ENCODE peak calls at places on chromosomes 11 and 22, in four cellular contexts. P is HepG2, J is GM12878, G is H1. O is an unnamed sample.

GRCh38 chr22:36946436-36947158 is 33.2 kb downstream of the CSF2RB start:
- DNase-seq in J (no peak), P (no peak), G (no peak), O (no peak)

GRCh38 chr11:9858822-9859221 is 194.9 kb downstream of the SWAP70 start:
- DNase-seq in P (peak), J (no peak), G (no peak), O (no peak)

GRCh38 chr22:39913886-39914285 is 13.0 kb downstream of the GRAP2 start:
- DNase-seq in G (no peak), J (no peak), P (no peak), O (no peak)

GRCh38 chr11:75051043-75051442 is 45.6 kb downstream of the OR2AT4 start:
- DNase-seq in P (no peak), G (peak), J (no peak), O (no peak)

GRCh38 chr11:45262900-45263299 is 23.2 kb downstream of the SYT13 start:
- DNase-seq in J (no peak), P (no peak), G (no peak), O (no peak)

GRCh38 chr11:126352163-126352562 is 3.3 kb upstream of the ST3GAL4 start:
- DNase-seq in J (no peak), P (no peak), G (no peak), O (no peak)

GRCh38 chr11:78022397-78023396 is at the start of gene KCTD14:
- DNase-seq in J (no peak), G (peak), P (peak), O (no peak)

GRCh38 chr11:848380-848931 is 5.8 kb downstream of the TSPAN4 start:
- DNase-seq in J (no peak), G (peak), P (no peak), O (peak)

GRCh38 chr11:70470127-70470526 is 71.8 kb downstream of the CTTN start:
- DNase-seq in G (no peak), J (peak), P (no peak), O (peak)

GRCh38 chr22:23520875-23521441 is 59.1 kb downstream of the IGLL1 start:
- DNase-seq in P (peak), J (no peak), G (peak), O (peak)

DNA sequence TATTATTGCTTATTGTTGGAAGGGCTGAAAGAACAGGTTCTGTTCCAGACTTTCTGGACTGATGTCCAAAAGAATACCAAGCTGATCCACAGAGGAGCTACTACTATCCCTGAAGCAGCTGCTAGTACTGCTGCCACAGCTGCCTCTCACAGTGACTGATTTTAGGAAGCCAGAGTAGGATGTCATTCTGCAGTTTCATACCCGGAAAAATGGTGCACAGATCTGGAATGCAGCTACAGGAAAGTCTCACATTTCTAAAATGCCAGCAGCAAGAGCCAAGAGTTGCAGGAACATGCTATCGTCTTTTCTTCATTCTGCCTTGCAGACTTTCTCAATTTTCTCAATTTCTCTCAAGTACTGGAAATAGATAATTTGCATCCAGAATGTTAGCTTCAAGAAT is 19.3 kb upstream of the CCDC179 start:
- DNase-seq in G (no peak), P (no peak), J (no peak), O (no peak)
- TF ChIP-seq CBX5 in G (no peak), P (no peak), J (no peak), O (no peak)

GRCh38 chr11:35583843-35584242 is 34.4 kb upstream of the FJX1 start:
- DNase-seq in P (no peak), J (no peak), G (no peak), O (no peak)

GRCh38 chr11:35583126-35583525 is 35.1 kb upstream of the FJX1 start:
- DNase-seq in J (no peak), G (no peak), P (no peak), O (no peak)

GRCh38 chr11:35582033-35582432 is 36.2 kb upstream of the FJX1 start:
- DNase-seq in P (no peak), J (no peak), G (no peak), O (no peak)

GRCh38 chr11:35580397-35580781 is 37.9 kb upstream of the FJX1 start:
- DNase-seq in P (no peak), J (no peak), G (no peak), O (no peak)

GRCh38 chr11:35579557-35580396 is 38.5 kb upstream of the FJX1 start:
- DNase-seq in G (no peak), P (peak), J (no peak), O (peak)
- TF ChIP-seq CBX5 in G (no peak), P (no peak), J (no peak), O (no peak)

GRCh38 chr11:17992916-17993315 is 19.9 kb downstream of the SERGEF start:
- DNase-seq in G (no peak), J (no peak), P (no peak), O (no peak)
- TF ChIP-seq CBX5 in G (no peak), J (no peak), P (no peak), O (no peak)

GRCh38 chr22:44496844-44497217 is 1.2 kb downstream of the RTL6 start:
- DNase-seq in P (no peak), G (no peak), J (no peak), O (no peak)

GRCh38 chr22:44497218-44497903 is 672 bp downstream of the RTL6 start:
- DNase-seq in J (no peak), G (peak), P (no peak), O (no peak)

GRCh38 chr22:44495629-44496028 is 2.4 kb downstream of the RTL6 start:
- DNase-seq in J (no peak), G (no peak), P (no peak), O (no peak)

GRCh38 chr22:44497904-44498242 is at the start of gene RTL6:
- DNase-seq in G (no peak), J (no peak), P (no peak), O (no peak)

GRCh38 chr22:44496305-44496704 is 1.7 kb downstream of the RTL6 start:
- DNase-seq in J (no peak), G (no peak), P (no peak), O (no peak)
- TF ChIP-seq CBX5 in J (no peak), G (no peak), P (no peak), O (no peak)

GRCh38 chr11:130882138-130882551 is 34.1 kb downstream of the SNX19 start:
- DNase-seq in J (no peak), G (no peak), P (no peak), O (no peak)
- TF ChIP-seq CBX5 in J (no peak), G (no peak), P (no peak), O (no peak)

GRCh38 chr11:65716774-65717405 is 3.7 kb downstream of the RNASEH2C start:
- DNase-seq in J (no peak), P (no peak), G (no peak), O (no peak)
- TF ChIP-seq CBX5 in J (no peak), P (no peak), G (no peak), O (no peak)

GRCh38 chr22:45510376-45511232 is 7.9 kb downstream of the FBLN1 start:
- DNase-seq in G (no peak), J (no peak), P (no peak), O (no peak)
- TF ChIP-seq CBX5 in G (no peak), J (no peak), P (no peak), O (no peak)

O was measured in K562.